ENCODE peak calls at places on chromosomes 13 and 19, in seven cellular contexts. X is NCI-H187, K is osteocyte, W is NCI-H82, R is bronchial epithelial cell, E is tibial nerve, C is SW 1271. P is an unnamed sample.

GRCh38 chr19:35708391-35708790 is 4.0 kb downstream of the ZBTB32 start:
- DNase-seq in X (no peak), K (no peak), W (no peak), R (peak), E (no peak), C (no peak), P (no peak)

GRCh38 chr13:63481334-63481733 is 2065.7 kb upstream of the PCDH20 start:
- DNase-seq in X (no peak), K (no peak), W (peak), R (no peak), E (no peak), C (no peak), P (peak)

GRCh38 chr13:75512253-75512652 is 25.4 kb downstream of the COMMD6 start:
- DNase-seq in X (no peak), K (no peak), W (no peak), R (no peak), E (no peak), C (no peak), P (no peak)

GRCh38 chr13:112160558-112160957 is 93.6 kb downstream of the SOX1 start:
- DNase-seq in X (no peak), K (no peak), W (no peak), R (no peak), E (no peak), C (no peak), P (no peak)

GRCh38 chr13:32587014-32587773 is 942 bp downstream of the PDS5B start:
- DNase-seq in X (peak), K (peak), W (peak), R (peak), E (peak), C (no peak), P (no peak)

GRCh38 chr19:16661480-16662034 is 618 bp downstream of the TMEM38A start:
- DNase-seq in X (no peak), K (no peak), W (peak), R (no peak), E (peak), C (no peak), P (no peak)

GRCh38 chr19:33659835-33660234 is 38.1 kb downstream of the CHST8 start:
- DNase-seq in X (no peak), K (peak), W (no peak), R (no peak), E (no peak), C (no peak), P (no peak)

GRCh38 chr13:113137656-113138292 is 15.2 kb downstream of the F10 start:
- DNase-seq in X (no peak), K (peak), W (no peak), R (no peak), E (no peak), C (no peak), P (no peak)

GRCh38 chr13:35501721-35502235 is 25.3 kb upstream of the MAB21L1 start:
- DNase-seq in X (no peak), K (no peak), W (peak), R (no peak), E (no peak), C (no peak), P (no peak)

GRCh38 chr19:6697291-6697690 is 23.2 kb downstream of the C3 start:
- DNase-seq in X (no peak), K (no peak), W (no peak), R (no peak), E (no peak), C (no peak), P (no peak)

GRCh38 chr13:50406831-50407230 is 391.6 kb downstream of the KCNRG start:
- DNase-seq in X (no peak), K (no peak), W (no peak), R (no peak), E (no peak), C (no peak), P (no peak)

GRCh38 chr13:91017669-91018053 is 329.8 kb upstream of the MIR17HG start:
- DNase-seq in X (no peak), K (no peak), W (peak), R (no peak), E (no peak), C (no peak), P (no peak)

GRCh38 chr13:41649659-41650058 is 192.3 kb downstream of the RGCC start:
- DNase-seq in X (no peak), K (no peak), W (peak), R (no peak), E (no peak), C (no peak), P (no peak)

GRCh38 chr13:113354831-113355610 is 8.9 kb downstream of the GRTP1 start:
- DNase-seq in X (no peak), K (no peak), W (no peak), R (no peak), E (no peak), C (no peak), P (no peak)

GRCh38 chr19:28578208-28578607 is 634.7 kb downstream of the UQCRFS1 start:
- DNase-seq in X (no peak), K (no peak), W (no peak), R (no peak), E (no peak), C (no peak), P (no peak)

GRCh38 chr19:40190891-40191835 is at the start of gene MAP3K10:
- DNase-seq in X (peak), K (peak), W (peak), R (peak), E (peak), C (peak), P (no peak)

GRCh38 chr13:48235100-48235813 is 2.3 kb downstream of the ITM2B start:
- DNase-seq in X (no peak), K (no peak), W (peak), R (peak), E (no peak), C (no peak), P (no peak)

GRCh38 chr19:281156-281853 is 9.9 kb downstream of the PLPP2 start:
- DNase-seq in X (no peak), K (no peak), W (no peak), R (no peak), E (no peak), C (no peak), P (no peak)

GRCh38 chr19:900302-901111 is 7.2 kb downstream of the RNU6-9 start:
- DNase-seq in X (no peak), K (no peak), W (peak), R (peak), E (no peak), C (no peak), P (no peak)

GRCh38 chr13:27355894-27356293 is 68.5 kb upstream of the GTF3A start:
- DNase-seq in X (no peak), K (no peak), W (peak), R (no peak), E (no peak), C (no peak), P (no peak)

GRCh38 chr13:112957295-112957677 is 11.7 kb upstream of the MCF2L start:
- DNase-seq in X (no peak), K (no peak), W (no peak), R (no peak), E (no peak), C (no peak), P (no peak)

GRCh38 chr13:85260896-85261295 is 538.3 kb downstream of the SLITRK6 start:
- DNase-seq in X (no peak), K (no peak), W (no peak), R (no peak), E (no peak), C (no peak), P (no peak)

GRCh38 chr19:6811906-6812305 is 39.4 kb downstream of the VAV1 start:
- DNase-seq in X (peak), K (no peak), W (peak), R (peak), E (no peak), C (no peak), P (no peak)